ENCODE peak calls at places on chromosomes 2 and 18, in five cellular contexts. G is foreskin fibroblast; D is pons; C is GM03348; S is stimulated activated CD4-positive, alpha-beta T cell treated with anti-CD3 and anti-CD28 coated beads, Interleukin-15, amount 100 ng/mL, for 24 hours. B is an unnamed sample.

GRCh38 chr2:233464531-233465240 is 101.9 kb downstream of the USP40 start:
- DNase-seq in G (no peak), S (no peak), D (no peak), C (no peak), B (no peak)

GRCh38 chr2:74481961-74482800 is 617 bp downstream of the CCDC142 start:
- DNase-seq in C (peak), D (no peak), G (no peak), S (peak), B (no peak)

GRCh38 chr2:25586726-25587144 is 86.6 kb downstream of the DTNB start:
- DNase-seq in D (peak), G (peak), S (peak), C (no peak), B (no peak)

GRCh38 chr18:79451237-79452125 is 55.8 kb downstream of the NFATC1 start:
- DNase-seq in S (no peak), D (no peak), G (no peak), C (no peak), B (no peak)

GRCh38 chr2:16861154-16861929 is 195.7 kb upstream of the CYRIA start:
- DNase-seq in G (no peak), D (no peak), S (no peak), C (no peak), B (peak)

GRCh38 chr2:146239392-146240135 is 1605.3 kb upstream of the ACVR2A start:
- DNase-seq in D (no peak), S (no peak), C (peak), G (peak), B (peak)

GRCh38 chr2:65397122-65397521 is 35.3 kb downstream of the SPRED2 start:
- DNase-seq in S (peak), G (peak), C (peak), D (no peak), B (peak)

GRCh38 chr2:239831272-239831731 is 193.8 kb downstream of the NDUFA10 start:
- DNase-seq in S (no peak), G (no peak), D (no peak), C (no peak), B (no peak)

B was measured in A172.